ENCODE peak calls at places on chromosomes 11 and 22, in six cellular contexts. I is GM12878, P is H1, Z is HCT116, R is HepG2, J is K562. C is an unnamed sample.

GRCh38 chr11:63832336-63832735 is 6.6 kb upstream of the MARK2 start:
- DNase-seq in Z (no peak), J (no peak), P (no peak), R (no peak), I (no peak), C (no peak)

GRCh38 chr11:41398175-41398574 is 61.3 kb downstream of the LRRC4C start:
- DNase-seq in J (no peak), R (no peak), I (no peak), Z (no peak), P (no peak), C (no peak)

GRCh38 chr11:112968988-112969714 is 7.9 kb downstream of the NCAM1 start:
- DNase-seq in J (no peak), R (no peak), Z (no peak), P (no peak), I (no peak), C (no peak)

GRCh38 chr11:92152245-92152644 is 72.4 kb upstream of the FAT3 start:
- DNase-seq in P (no peak), R (peak; percentile 12), Z (no peak), J (no peak), I (no peak), C (peak; percentile 22)

GRCh38 chr11:2715716-2716350 is 16.0 kb upstream of the KCNQ1OT1 start:
- DNase-seq in J (no peak), I (no peak), Z (no peak), P (no peak), R (no peak), C (no peak)

GRCh38 chr11:289706-290620 is 1.0 kb downstream of the PGGHG start:
- DNase-seq in Z (no peak), R (no peak), I (no peak), J (no peak), P (no peak), C (no peak)

GRCh38 chr11:37699644-37700043 is 1101.6 kb upstream of the RAG2 start:
- DNase-seq in Z (no peak), R (no peak), I (no peak), P (no peak), J (no peak), C (no peak)

GRCh38 chr22:33302049-33302545 is 243.9 kb upstream of the SYN3 start:
- DNase-seq in P (peak; percentile 97), R (peak; percentile 66), I (peak; percentile 39), Z (peak; percentile 0), J (peak; percentile 56), C (peak; percentile 59)

GRCh38 chr11:77547863-77548551 is 41.7 kb upstream of the AQP11 start:
- DNase-seq in P (no peak), J (peak; percentile 49), I (peak; percentile 38), Z (peak; percentile 37), R (peak; percentile 56), C (peak; percentile 77)

GRCh38 chr11:64741393-64742086 is 2.4 kb downstream of the RASGRP2 start:
- DNase-seq in R (no peak), I (no peak), J (no peak), Z (no peak), P (peak; percentile 71), C (no peak)

GRCh38 chr11:61543606-61544306 is 35.2 kb downstream of the LRRC10B start:
- DNase-seq in R (peak; percentile 30), Z (no peak), J (no peak), I (no peak), P (no peak), C (no peak)

GRCh38 chr11:72814831-72815618 is 814 bp downstream of the ATG16L2 start:
- DNase-seq in I (no peak), J (peak; percentile 52), R (peak; percentile 54), P (no peak), Z (peak; percentile 71), C (peak; percentile 63)

GRCh38 chr11:35567737-35568465 is 42.5 kb upstream of the PAMR1 start:
- DNase-seq in P (no peak), Z (no peak), J (no peak), R (no peak), I (no peak), C (no peak)

GRCh38 chr22:20563464-20563906 is 56.1 kb downstream of the MED15 start:
- DNase-seq in I (no peak), R (no peak), P (no peak), Z (no peak), J (no peak), C (no peak)

GRCh38 chr11:96658436-96658835 is 268.6 kb downstream of the JRKL start:
- DNase-seq in P (no peak), R (no peak), Z (no peak), I (no peak), J (peak; percentile 10), C (no peak)

GRCh38 chr11:92681606-92682005 is 287.8 kb upstream of the MTNR1B start:
- DNase-seq in J (no peak), I (no peak), Z (no peak), P (no peak), R (no peak), C (no peak)

GRCh38 chr11:126310229-126310991 is 6.5 kb downstream of the DCPS start:
- DNase-seq in P (peak; percentile 82), R (peak; percentile 63), Z (peak; percentile 42), I (no peak), J (peak; percentile 74), C (peak; percentile 48)

GRCh38 chr11:71223081-71223405 is 29.3 kb downstream of the SHANK2 start:
- DNase-seq in P (no peak), J (no peak), R (no peak), Z (no peak), I (no peak), C (no peak)

GRCh38 chr22:37739611-37740049 is 42.8 kb downstream of the TRIOBP start:
- DNase-seq in R (no peak), Z (no peak), I (no peak), J (no peak), P (no peak), C (no peak)

GRCh38 chr22:27194096-27194748 is 536.8 kb downstream of the MIAT start:
- DNase-seq in I (no peak), R (no peak), J (no peak), Z (no peak), P (no peak), C (no peak)

GRCh38 chr22:29626497-29627195 is 23.2 kb downstream of the NF2 start:
- DNase-seq in Z (no peak), R (peak; percentile 15), P (no peak), I (no peak), J (no peak), C (no peak)

GRCh38 chr11:17699157-17700114 is 19.9 kb upstream of the MYOD1 start:
- DNase-seq in P (no peak), I (no peak), J (peak; percentile 62), R (no peak), Z (no peak), C (no peak)

GRCh38 chr11:58801302-58801701 is 43.2 kb downstream of the GLYATL2 start:
- DNase-seq in P (no peak), R (no peak), I (no peak), Z (no peak), J (no peak), C (no peak)

GRCh38 chr11:57459112-57460016 is 964 bp upstream of the RTN4RL2 start:
- DNase-seq in J (no peak), I (no peak), P (peak; percentile 75), Z (no peak), R (no peak), C (no peak)

GRCh38 chr11:1012740-1013627 is 23.5 kb downstream of the MUC6 start:
- DNase-seq in P (no peak), R (no peak), I (no peak), Z (no peak), J (no peak), C (no peak)

GRCh38 chr11:86374586-86374985 is at the start of gene CCDC81:
- DNase-seq in Z (no peak), I (no peak), J (no peak), R (no peak), P (peak; percentile 82), C (no peak)

GRCh38 chr11:32830413-32830738 is 649 bp downstream of the PRRG4 start:
- DNase-seq in I (no peak), P (no peak), Z (no peak), J (no peak), R (peak; percentile 62), C (no peak)

GRCh38 chr11:18075444-18075843 is 29.4 kb upstream of the TPH1 start:
- DNase-seq in J (no peak), R (no peak), I (no peak), P (no peak), Z (no peak), C (no peak)

GRCh38 chr11:46071091-46071490 is 50.2 kb downstream of the PHF21A start:
- DNase-seq in P (no peak), Z (no peak), J (no peak), I (no peak), R (no peak), C (no peak)

GRCh38 chr22:36860821-36861659 is at the start of gene NCF4:
- DNase-seq in Z (no peak), I (peak; percentile 94), R (no peak), P (no peak), J (no peak), C (no peak)

GRCh38 chr11:9351956-9352355 is 32.5 kb upstream of the IPO7 start:
- DNase-seq in I (no peak), Z (no peak), R (no peak), P (no peak), J (no peak), C (no peak)

GRCh38 chr22:40580631-40581030 is 55.9 kb downstream of the MRTFA start:
- DNase-seq in I (no peak), Z (no peak), P (no peak), R (no peak), J (no peak), C (no peak)

GRCh38 chr22:49768961-49769690 is 58.5 kb downstream of the BRD1 start:
- DNase-seq in J (no peak), Z (no peak), I (no peak), R (no peak), P (peak; percentile 47), C (no peak)

GRCh38 chr11:1772270-1773130 is 8.8 kb upstream of the CTSD start:
- DNase-seq in I (no peak), P (peak; percentile 71), Z (peak; percentile 62), J (peak; percentile 96), R (no peak), C (peak; percentile 76)

GRCh38 chr11:134228625-134229024 is 4.2 kb downstream of the VPS26B start:
- DNase-seq in R (no peak), J (no peak), P (no peak), I (peak; percentile 83), Z (no peak), C (no peak)

GRCh38 chr11:13760115-13760514 is 91.6 kb downstream of the FAR1 start:
- DNase-seq in P (no peak), R (no peak), I (no peak), Z (no peak), J (no peak), C (no peak)
- TF ChIP-seq ZNF274 in P (no peak), R (no peak), I (no peak), Z (no peak), J (no peak), C (no peak)

GRCh38 chr11:123100378-123101085 is 38.6 kb upstream of the HSPA8 start:
- DNase-seq in R (no peak), J (no peak), I (no peak), P (no peak), Z (no peak), C (no peak)
- H3K4me1 ChIP-seq in R (no peaks in the 10 kb centered on the region), J (no peaks in the 10 kb centered on the region), I (no peaks in the 10 kb centered on the region), P (peaks cover 3% of the 10 kb centered on the region), Z (no peaks in the 10 kb centered on the region), C (no peaks in the 10 kb centered on the region)

GRCh38 chr11:108197351-108197750 is 25.1 kb downstream of the NPAT start:
- DNase-seq in R (peak; percentile 18), P (no peak), I (no peak), Z (no peak), J (no peak), C (no peak)
- H3K4me3 ChIP-seq in R (no peak overlapping the region), P (no peak overlapping the region), I (no peak overlapping the region), Z (no peak overlapping the region), J (no peak overlapping the region), C (no peak overlapping the region)

GRCh38 chr11:10375280-10376048 is 70.6 kb downstream of the ADM start:
- DNase-seq in Z (no peak), P (peak; percentile 22), I (no peak), J (no peak), R (no peak), C (no peak)
- TF ChIP-seq ZNF274 in Z (no peak), P (no peak), I (no peak), J (no peak), R (no peak), C (no peak)

C was measured in NT2/D1.